ENCODE peak calls at places on chromosomes 5 and 9, in seven cellular contexts. K is ovary, R is suprapubic skin, V is left ventricle myocardium inferior, Y is GM10248, J is HCT116, I is cardiac fibroblast. Z is an unnamed sample.

GRCh38 chr9:134684375-134684723 is 42.7 kb downstream of the COL5A1 start:
- DNase-seq in R (no peak), V (no peak), K (no peak), I (no peak), Y (no peak), J (no peak), Z (no peak)

GRCh38 chr5:76691470-76692273 is 24.3 kb upstream of the F2R start:
- DNase-seq in V (no peak), I (peak), R (no peak), Y (no peak), J (no peak), K (no peak), Z (no peak)

GRCh38 chr5:612498-613424 is 621 bp downstream of the CEP72 start:
- DNase-seq in J (peak), I (peak), R (peak), Y (no peak), K (peak), V (no peak), Z (peak)

GRCh38 chr5:59608745-59609144 is 284.8 kb downstream of the PDE4D start:
- DNase-seq in Y (no peak), K (no peak), I (peak), J (no peak), V (no peak), R (no peak), Z (no peak)

GRCh38 chr5:169169786-169170185 is 131.2 kb downstream of the SLIT3 start:
- DNase-seq in J (no peak), Y (no peak), K (no peak), R (no peak), V (no peak), I (no peak), Z (no peak)

GRCh38 chr9:16202913-16203734 is 650.3 kb downstream of the CCDC171 start:
- DNase-seq in V (no peak), J (no peak), R (no peak), I (peak), K (no peak), Y (no peak), Z (peak)

GRCh38 chr5:153014194-153014593 is 476.3 kb upstream of the GRIA1 start:
- DNase-seq in I (no peak), V (no peak), Y (no peak), R (no peak), K (no peak), J (no peak), Z (no peak)

GRCh38 chr5:142316051-142316450 is 8.8 kb downstream of the SPRY4 start:
- DNase-seq in Y (no peak), R (no peak), J (no peak), K (no peak), I (peak), V (no peak), Z (peak)

GRCh38 chr5:167565555-167565954 is 725.9 kb upstream of the WWC1 start:
- DNase-seq in Y (no peak), R (no peak), I (peak), K (no peak), V (no peak), J (no peak), Z (peak)

GRCh38 chr5:89992201-89992600 is 417.4 kb downstream of the CETN3 start:
- DNase-seq in K (no peak), I (no peak), Y (no peak), R (no peak), J (no peak), V (no peak), Z (no peak)

GRCh38 chr9:116313638-116314037 is 160.0 kb downstream of the PAPPA start:
- DNase-seq in V (no peak), I (no peak), R (no peak), Y (no peak), J (no peak), K (no peak), Z (peak)

GRCh38 chr9:86614871-86615849 is 260.9 kb upstream of the TUT7 start:
- DNase-seq in I (peak), K (no peak), Y (peak), R (no peak), V (no peak), J (no peak), Z (peak)

GRCh38 chr9:134182554-134183219 is 18.3 kb upstream of the RNU6ATAC start:
- DNase-seq in R (peak), V (no peak), K (no peak), J (peak), I (no peak), Y (no peak), Z (no peak)

GRCh38 chr9:131310833-131311554 is 21.5 kb downstream of the PLPP7 start:
- DNase-seq in K (no peak), J (no peak), V (peak), I (no peak), Y (no peak), R (peak), Z (no peak)

GRCh38 chr5:73892806-73893205 is 266.8 kb downstream of the ARHGEF28 start:
- DNase-seq in R (no peak), I (peak), J (no peak), K (no peak), V (no peak), Y (no peak), Z (peak)

GRCh38 chr9:137223078-137224040 is 1.3 kb upstream of the RNF208 start:
- DNase-seq in R (peak), K (peak), J (peak), Y (peak), I (peak), V (peak), Z (peak)

GRCh38 chr5:69367697-69368279 is 1.5 kb downstream of the AK6 start:
- DNase-seq in K (no peak), J (no peak), Y (no peak), R (no peak), I (no peak), V (no peak), Z (no peak)

GRCh38 chr9:92617951-92618510 is 51.9 kb downstream of the IPPK start:
- DNase-seq in V (no peak), J (no peak), R (no peak), Y (no peak), I (no peak), K (peak), Z (peak)

GRCh38 chr9:135770203-135770535 is 68.2 kb downstream of the KCNT1 start:
- DNase-seq in Y (no peak), J (no peak), K (no peak), I (no peak), V (no peak), R (no peak), Z (no peak)

GRCh38 chr5:133746834-133747233 is 134.5 kb upstream of the FSTL4 start:
- DNase-seq in K (no peak), R (no peak), I (no peak), Y (no peak), J (peak), V (no peak), Z (no peak)

GRCh38 chr5:7391215-7391614 is 4.7 kb upstream of the ADCY2 start:
- DNase-seq in R (no peak), K (no peak), Y (no peak), I (no peak), J (no peak), V (no peak), Z (no peak)

GRCh38 chr5:1414311-1415058 is 30.8 kb downstream of the SLC6A3 start:
- DNase-seq in I (no peak), J (no peak), Y (peak), V (peak), R (no peak), K (no peak), Z (no peak)

GRCh38 chr9:131837316-131837715 is 97.4 kb upstream of the RAPGEF1 start:
- DNase-seq in V (no peak), R (no peak), K (no peak), I (no peak), J (no peak), Y (no peak), Z (peak)

GRCh38 chr9:108322326-108323098 is 533.3 kb downstream of the ACTL7B start:
- DNase-seq in R (no peak), I (peak), K (no peak), J (no peak), V (no peak), Y (no peak), Z (peak)

GRCh38 chr5:41686191-41686590 is 175.8 kb upstream of the PLCXD3 start:
- DNase-seq in Y (no peak), K (no peak), V (no peak), I (no peak), J (no peak), R (no peak), Z (no peak)

GRCh38 chr5:51567636-51568035 is 184.4 kb downstream of the ISL1 start:
- DNase-seq in I (no peak), R (no peak), V (no peak), Y (no peak), J (no peak), K (no peak), Z (no peak)

GRCh38 chr5:71887680-71888079 is 168.6 kb downstream of the CARTPT start:
- DNase-seq in V (no peak), J (peak), I (peak), Y (peak), R (no peak), K (no peak), Z (peak)

GRCh38 chr5:166880456-166880855 is 1411.0 kb upstream of the WWC1 start:
- DNase-seq in R (no peak), Y (no peak), J (no peak), V (no peak), K (no peak), I (no peak), Z (no peak)

GRCh38 chr9:77881111-77881510 is 150.5 kb downstream of the GNAQ start:
- DNase-seq in Y (no peak), R (no peak), V (no peak), K (no peak), I (no peak), J (no peak), Z (no peak)

GRCh38 chr5:17918373-17919104 is 284.3 kb downstream of the TAF11L14 start:
- DNase-seq in R (no peak), Y (no peak), K (no peak), V (no peak), I (no peak), J (no peak), Z (peak)

GRCh38 chr9:113454914-113455761 is 8.4 kb upstream of the RGS3 start:
- DNase-seq in Y (no peak), K (peak), R (no peak), I (peak), V (peak), J (peak), Z (peak)

GRCh38 chr9:124511426-124511840 is 4.2 kb upstream of the NR5A1 start:
- DNase-seq in K (no peak), R (no peak), Y (no peak), V (no peak), J (no peak), I (no peak), Z (no peak)

GRCh38 chr9:136438909-136439549 is 616 bp downstream of the INPP5E start:
- DNase-seq in Y (peak), J (no peak), R (no peak), I (peak), V (no peak), K (peak), Z (peak)

GRCh38 chr5:96807099-96807654 is 568 bp downstream of the ERAP1 start:
- DNase-seq in I (peak), J (no peak), Y (peak), V (peak), R (peak), K (peak), Z (peak)

GRCh38 chr9:116124472-116125040 is 29.0 kb upstream of the PAPPA start:
- DNase-seq in R (no peak), Y (no peak), K (no peak), J (no peak), V (no peak), I (peak), Z (peak)

GRCh38 chr5:113038714-113039113 is 62.1 kb downstream of the DCP2 start:
- DNase-seq in R (no peak), V (no peak), I (peak), J (peak), Y (peak), K (no peak), Z (peak)

GRCh38 chr9:107274096-107274495 is 9.0 kb upstream of the RAD23B start:
- DNase-seq in K (no peak), J (no peak), V (no peak), I (no peak), R (no peak), Y (no peak), Z (no peak)
- TF ChIP-seq CTCF in K (no peak), J (peak), V (no peak), I (no peak), R (no peak), Y (no peak), Z (no peak)

GRCh38 chr9:123284658-123285057 is 16.3 kb upstream of the STRBP start:
- DNase-seq in V (no peak), Y (no peak), I (no peak), K (no peak), R (no peak), J (no peak), Z (no peak)

GRCh38 chr9:123282343-123283047 is 14.1 kb upstream of the STRBP start:
- DNase-seq in I (no peak), K (no peak), R (no peak), Y (no peak), V (peak), J (peak), Z (peak)

GRCh38 chr9:123281659-123282342 is 13.4 kb upstream of the STRBP start:
- DNase-seq in I (no peak), V (no peak), K (no peak), J (no peak), Y (no peak), R (no peak), Z (no peak)

GRCh38 chr9:123283048-123283408 is 14.6 kb upstream of the STRBP start:
- DNase-seq in I (no peak), K (no peak), V (no peak), J (no peak), Y (no peak), R (no peak), Z (no peak)

GRCh38 chr9:123283455-123283854 is 15.1 kb upstream of the STRBP start:
- DNase-seq in J (no peak), K (no peak), V (no peak), I (no peak), R (no peak), Y (no peak), Z (no peak)
- TF ChIP-seq CTCF in J (no peak), K (no peak), V (no peak), I (no peak), R (no peak), Y (no peak), Z (no peak)

GRCh38 chr9:127064335-127064734 is 58.1 kb downstream of the ANGPTL2 start:
- DNase-seq in V (no peak), I (peak), J (no peak), Y (no peak), R (no peak), K (no peak), Z (no peak)
- TF ChIP-seq CTCF in V (no peak), I (no peak), J (no peak), Y (no peak), R (no peak), K (no peak), Z (no peak)

GRCh38 chr9:109799141-109799540 is 19.1 kb downstream of the PALM2AKAP2 start:
- DNase-seq in V (no peak), I (no peak), K (no peak), R (no peak), Y (no peak), J (no peak), Z (no peak)

GRCh38 chr9:109801484-109801883 is 21.5 kb downstream of the PALM2AKAP2 start:
- DNase-seq in J (no peak), V (peak), I (no peak), R (no peak), K (no peak), Y (no peak), Z (no peak)

GRCh38 chr9:109799792-109800191 is 19.8 kb downstream of the PALM2AKAP2 start:
- DNase-seq in R (no peak), V (no peak), K (no peak), J (no peak), I (peak), Y (no peak), Z (no peak)

GRCh38 chr9:109805054-109805453 is 25.1 kb downstream of the PALM2AKAP2 start:
- DNase-seq in R (no peak), K (no peak), J (no peak), V (peak), I (no peak), Y (no peak), Z (no peak)

GRCh38 chr9:109802491-109802890 is 22.5 kb downstream of the PALM2AKAP2 start:
- DNase-seq in I (no peak), V (no peak), R (no peak), J (no peak), Y (no peak), K (no peak), Z (no peak)
- TF ChIP-seq CTCF in I (no peak), V (no peak), R (no peak), J (no peak), Y (no peak), K (no peak), Z (no peak)

Z was measured in MCF 10A.